ENCODE peak calls at places on chromosomes 3 and 15, in five cellular contexts. D, M, A, O and W are unnamed samples.

GRCh38 chr3:102400766-102401165 is 34.0 kb upstream of the ZPLD1 start:
- DNase-seq in D (no peak), M (no peak), A (no peak), O (peak), W (no peak)

GRCh38 chr3:39937315-39937714 is 127.9 kb downstream of the MYRIP start:
- DNase-seq in O (no peak), M (no peak), D (no peak), A (no peak), W (no peak)

GRCh38 chr3:49914906-49915305 is 11.2 kb upstream of the MST1R start:
- DNase-seq in D (no peak), M (no peak), A (no peak), O (no peak), W (no peak)

GRCh38 chr15:77013786-77014136 is 18.8 kb downstream of the PSTPIP1 start:
- DNase-seq in A (no peak), O (no peak), M (peak), D (no peak), W (peak)

GRCh38 chr15:82850242-82850591 is 40.8 kb downstream of the WHAMM start:
- DNase-seq in A (no peak), O (no peak), M (no peak), D (peak), W (no peak)

GRCh38 chr15:42721016-42721415 is 15.9 kb downstream of the CDAN1 start:
- DNase-seq in A (no peak), M (no peak), D (no peak), O (no peak), W (no peak)

GRCh38 chr3:79263423-79263822 is 504.4 kb downstream of the ROBO1 start:
- DNase-seq in M (no peak), A (no peak), D (no peak), O (no peak), W (no peak)

GRCh38 chr15:41919201-41919820 is 25.5 kb upstream of the SPTBN5 start:
- DNase-seq in A (no peak), D (no peak), M (no peak), O (no peak), W (no peak)

GRCh38 chr3:187997490-187997889 is 156.5 kb upstream of the LPP start:
- DNase-seq in D (no peak), O (no peak), M (no peak), A (no peak), W (no peak)

GRCh38 chr3:3053974-3054373 is 56.2 kb downstream of the IL5RA start:
- DNase-seq in O (no peak), D (no peak), M (no peak), A (no peak), W (peak)

GRCh38 chr15:91311986-91312385 is 211.9 kb downstream of the SV2B start:
- DNase-seq in M (no peak), A (no peak), O (no peak), D (no peak), W (no peak)

GRCh38 chr3:58528629-58529028 is 8.4 kb downstream of the ACOX2 start:
- DNase-seq in M (no peak), D (peak), O (no peak), A (peak), W (peak)

GRCh38 chr3:141276398-141276797 is 44.8 kb downstream of the PXYLP1 start:
- DNase-seq in A (no peak), D (no peak), O (no peak), M (no peak), W (no peak)

GRCh38 chr15:88897456-88898194 is 2.3 kb upstream of the HAPLN3 start:
- DNase-seq in A (peak), D (peak), M (peak), O (no peak), W (peak)

GRCh38 chr15:66565731-66566130 is at the start of gene LCTL:
- DNase-seq in D (no peak), A (no peak), M (no peak), O (no peak), W (peak)

GRCh38 chr15:61196156-61196555 is 32.9 kb downstream of the RORA start:
- DNase-seq in O (no peak), A (no peak), D (no peak), M (no peak), W (no peak)

GRCh38 chr15:37206690-37207089 is 106.3 kb upstream of the MEIS2 start:
- DNase-seq in A (no peak), M (no peak), D (no peak), O (no peak), W (no peak)

GRCh38 chr15:83100072-83100646 is 7.3 kb upstream of the TM6SF1 start:
- DNase-seq in D (peak), A (no peak), M (no peak), O (no peak), W (no peak)

GRCh38 chr15:41872166-41872747 is 21.6 kb downstream of the SPTBN5 start:
- DNase-seq in A (no peak), D (no peak), M (no peak), O (no peak), W (no peak)

GRCh38 chr3:190101320-190102117 is 19.2 kb downstream of the P3H2 start:
- DNase-seq in A (no peak), M (no peak), O (no peak), D (no peak), W (no peak)

GRCh38 chr3:47870156-47870555 is 67.2 kb downstream of the DHX30 start:
- DNase-seq in O (no peak), A (no peak), M (no peak), D (no peak), W (no peak)

GRCh38 chr3:74500257-74500656 is 114.2 kb downstream of the CNTN3 start:
- DNase-seq in D (no peak), O (no peak), M (no peak), A (no peak), W (no peak)

GRCh38 chr3:37862712-37863551 is 1.3 kb downstream of the CTDSPL start:
- DNase-seq in D (peak), M (no peak), O (no peak), A (no peak), W (peak)

GRCh38 chr3:100226712-100227429 is 33.9 kb upstream of the TBC1D23 start:
- DNase-seq in D (no peak), A (no peak), M (no peak), O (no peak), W (no peak)

GRCh38 chr3:97823503-97824004 is 1.7 kb downstream of the CRYBG3 start:
- DNase-seq in M (no peak), D (peak), O (no peak), A (no peak), W (no peak)

GRCh38 chr15:66775127-66776105 is 73.4 kb downstream of the SMAD6 start:
- DNase-seq in D (no peak), A (no peak), M (no peak), O (no peak), W (no peak)

GRCh38 chr15:71325461-71325860 is 210.2 kb downstream of the THSD4 start:
- DNase-seq in D (no peak), A (no peak), M (no peak), O (no peak), W (no peak)

GRCh38 chr3:193788189-193788946 is 195.4 kb downstream of the OPA1 start:
- DNase-seq in M (no peak), A (peak), D (peak), O (no peak), W (peak)

GRCh38 chr3:97719156-97719821 is 45.3 kb upstream of the ARL6 start:
- DNase-seq in M (peak), A (peak), O (peak), D (peak), W (peak)

GRCh38 chr3:36372534-36372935 is 7.8 kb upstream of the STAC start:
- DNase-seq in D (no peak), M (no peak), A (no peak), O (no peak), W (no peak)

GRCh38 chr3:192884831-192885356 is 32.8 kb downstream of the MB21D2 start:
- DNase-seq in O (no peak), D (no peak), M (no peak), A (no peak), W (no peak)

GRCh38 chr3:60399861-60400845 is 851.1 kb downstream of the FHIT start:
- DNase-seq in M (no peak), O (no peak), D (peak), A (no peak), W (peak)

DNA sequence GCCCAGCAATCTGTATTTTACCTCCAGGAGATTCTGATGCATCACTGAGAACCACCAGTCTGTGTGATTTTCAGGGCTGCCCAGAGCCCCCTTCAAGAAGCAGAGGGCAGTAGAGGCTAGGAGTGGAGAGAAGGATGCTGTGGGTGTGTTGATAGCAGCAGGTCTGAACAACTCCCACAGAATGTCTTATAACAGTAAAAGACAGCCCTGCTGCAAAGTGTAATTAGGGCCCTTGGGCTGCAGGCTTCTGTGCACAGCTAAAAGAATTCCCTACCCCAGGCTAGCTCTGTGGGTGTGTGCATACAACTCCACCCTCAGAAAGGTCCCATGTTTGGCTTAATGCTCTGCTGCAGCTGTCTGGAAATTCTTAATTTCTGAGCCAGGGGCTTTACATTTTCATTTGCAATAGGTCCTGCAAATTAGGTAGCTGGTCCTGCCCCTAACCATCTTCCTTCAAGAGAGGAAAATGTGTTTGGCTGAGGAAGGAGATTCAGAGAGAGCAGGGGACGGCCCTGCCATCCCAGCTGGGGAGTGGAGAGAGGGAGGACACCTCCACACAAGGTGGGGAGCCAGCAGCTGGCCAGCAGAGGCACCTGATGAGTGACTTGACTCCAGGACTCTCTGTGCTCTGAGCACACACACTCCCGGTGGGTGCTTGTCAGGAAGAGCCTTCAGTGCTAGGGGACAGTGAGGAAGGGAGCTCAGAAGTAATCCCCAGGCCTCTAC is 43.3 kb upstream of the RAB6B start:
- DNase-seq in A (no peak), D (no peak), M (no peak), O (no peak), W (peak)
- TF ChIP-seq CTCF in A (no peak), D (no peak), M (no peak), O (no peak), W (no peak)

DNA sequence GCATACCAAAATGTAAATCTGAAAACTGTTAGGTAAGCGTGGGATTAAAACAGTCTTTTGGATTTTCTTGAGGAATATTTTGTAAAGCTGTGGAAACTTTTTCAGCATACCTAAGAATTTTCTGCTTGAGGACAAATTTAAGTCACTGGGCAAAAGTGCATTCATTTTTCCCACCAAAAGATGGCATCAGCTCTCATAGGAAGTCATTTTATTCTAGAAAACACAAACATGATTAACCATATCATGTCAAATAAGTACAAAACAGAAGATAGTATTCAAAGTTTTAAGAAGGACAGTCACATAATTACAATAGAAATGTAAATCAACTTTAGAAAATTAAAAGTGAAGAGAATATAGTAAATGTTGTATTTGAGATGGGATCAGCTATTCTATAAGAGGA is 63.5 kb downstream of the SLC49A4 start:
- DNase-seq in O (no peak), M (no peak), D (no peak), A (no peak), W (no peak)
- TF ChIP-seq CTCF in O (no peak), M (no peak), D (no peak), A (peak), W (no peak)

GRCh38 chr3:153440311-153440710 is 278.3 kb downstream of the RAP2B start:
- DNase-seq in A (no peak), D (no peak), O (no peak), M (no peak), W (no peak)
- TF ChIP-seq CTCF in A (no peak), D (no peak), O (no peak), M (no peak), W (no peak)

DNA sequence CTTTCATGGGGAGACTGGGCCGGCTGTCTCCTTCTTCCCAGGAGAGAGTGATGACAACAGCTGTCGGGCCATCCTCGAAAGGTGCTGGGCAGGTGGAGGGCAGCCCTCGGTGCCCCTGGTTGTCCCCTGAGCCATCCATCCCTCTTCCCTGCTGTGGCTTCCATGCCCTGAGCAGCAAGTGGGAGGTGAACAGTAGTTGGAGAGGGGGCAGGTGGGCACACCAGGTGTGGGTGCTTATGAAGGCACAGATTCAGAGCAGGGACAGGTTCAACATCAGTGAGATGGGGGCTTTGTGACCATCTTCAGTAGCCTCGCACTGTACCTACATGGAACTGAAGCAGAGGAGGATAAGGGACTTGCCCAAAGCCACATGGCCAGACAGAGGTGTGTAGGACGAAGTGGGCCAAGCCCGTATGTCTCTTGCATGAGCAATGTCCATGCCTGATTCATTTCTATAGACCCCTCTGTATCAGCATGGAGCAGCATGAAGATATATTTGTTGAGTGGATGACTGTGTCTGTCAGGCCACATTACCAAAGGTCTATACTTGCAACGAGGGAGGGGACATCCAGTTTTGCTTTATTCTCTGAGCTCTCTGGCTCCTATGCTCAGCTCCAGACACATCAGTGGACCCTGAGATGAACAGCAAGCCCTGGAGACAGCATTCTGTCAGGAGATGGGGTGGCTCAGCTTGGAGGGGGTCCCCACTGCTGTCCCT is 107.8 kb downstream of the FBLN2 start:
- DNase-seq in A (no peak), O (no peak), D (no peak), M (no peak), W (no peak)
- TF ChIP-seq CTCF in A (no peak), O (no peak), D (no peak), M (no peak), W (no peak)

GRCh38 chr3:182392182-182392917 is 401.0 kb upstream of the ATP11B start:
- DNase-seq in D (no peak), O (no peak), M (no peak), A (no peak), W (no peak)
- TF ChIP-seq CTCF in D (no peak), O (no peak), M (no peak), A (no peak), W (no peak)